ENCODE peak calls at places on chromosome 5, in eight cellular contexts. W is posterior cingulate gyrus; I is cardiac muscle cell; K is activated CD8-positive, alpha-beta T cell treated with anti-CD3 and anti-CD28 coated beads for 36 hours; H is activated CD4-positive, alpha-beta T cell treated with anti-CD3 and anti-CD28 coated beads, Interleukin-2, amount 50 U/mL, for 1 hour; V is stimulated activated naive CD4-positive, alpha-beta T cell; Y is endothelial cell; A is mammary epithelial cell. P is an unnamed sample.

GRCh38 chr5:127040779-127041520 is 10.6 kb upstream of the MARCHF3 start:
- DNase-seq in W (no peak), K (no peak), V (no peak), I (peak; percentile 32), A (peak; percentile 87), Y (no peak), H (no peak), P (peak; percentile 56)

GRCh38 chr5:141909212-141909611 is 14.5 kb upstream of the DELE1 start:
- DNase-seq in W (no peak), V (no peak), Y (no peak), I (no peak), A (no peak), H (no peak), K (no peak), P (no peak)

GRCh38 chr5:39980056-39980455 is 555.3 kb upstream of the DAB2 start:
- DNase-seq in A (peak; percentile 7), Y (no peak), I (no peak), H (no peak), W (no peak), V (no peak), K (no peak), P (no peak)

GRCh38 chr5:80569086-80569960 is 757 bp downstream of the ANKRD34B start:
- DNase-seq in K (peak; percentile 4), A (no peak), W (no peak), I (no peak), Y (peak; percentile 19), V (no peak), H (no peak), P (no peak)

GRCh38 chr5:159630545-159630944 is 285.7 kb upstream of the ADRA1B start:
- DNase-seq in H (no peak), K (no peak), A (no peak), W (no peak), V (no peak), Y (no peak), I (no peak), P (no peak)

GRCh38 chr5:41250351-41250987 is 37.1 kb upstream of the C6 start:
- DNase-seq in W (no peak), V (no peak), Y (no peak), H (no peak), I (no peak), A (no peak), K (no peak), P (no peak)

GRCh38 chr5:132840896-132841818 is 10.7 kb upstream of the SHROOM1 start:
- DNase-seq in I (peak; percentile 65), V (no peak), A (peak; percentile 74), H (no peak), Y (no peak), W (no peak), K (no peak), P (peak; percentile 59)

GRCh38 chr5:127923804-127924570 is 159.6 kb upstream of the SLC12A2 start:
- DNase-seq in I (no peak), H (no peak), V (no peak), W (no peak), K (no peak), A (peak; percentile 72), Y (no peak), P (no peak)

GRCh38 chr5:180313677-180314076 is 21.8 kb upstream of the MAPK9 start:
- DNase-seq in H (peak; percentile 26), I (no peak), K (peak; percentile 46), Y (peak; percentile 59), V (no peak), W (peak; percentile 77), A (no peak), P (peak; percentile 55)

GRCh38 chr5:135225856-135226560 is 173.0 kb downstream of the MACROH2A1 start:
- DNase-seq in K (no peak), Y (no peak), V (no peak), W (no peak), H (no peak), A (no peak), I (peak; percentile 34), P (no peak)

GRCh38 chr5:136434795-136435194 is 69.5 kb upstream of the TRPC7 start:
- DNase-seq in K (no peak), Y (no peak), W (no peak), H (no peak), V (no peak), I (no peak), A (no peak), P (no peak)

GRCh38 chr5:150075806-150076205 is 10.5 kb downstream of the CSF1R start:
- DNase-seq in I (no peak), Y (no peak), H (no peak), V (no peak), K (no peak), W (no peak), A (no peak), P (no peak)

GRCh38 chr5:115557667-115558387 is 13.3 kb upstream of the FEM1C start:
- DNase-seq in V (no peak), K (no peak), H (no peak), W (no peak), I (no peak), A (no peak), Y (no peak), P (no peak)

GRCh38 chr5:60945760-60946253 is 802 bp downstream of the NDUFAF2 start:
- DNase-seq in V (peak; percentile 66), Y (no peak), I (peak; percentile 75), W (no peak), A (peak; percentile 55), K (peak; percentile 53), H (no peak), P (peak; percentile 44)

GRCh38 chr5:758698-759053 is 25.9 kb downstream of the ZDHHC11B start:
- DNase-seq in K (no peak), Y (no peak), H (no peak), V (no peak), I (no peak), A (no peak), W (no peak), P (no peak)

GRCh38 chr5:150017606-150018005 is 17.1 kb downstream of the HMGXB3 start:
- DNase-seq in Y (no peak), H (no peak), V (no peak), W (no peak), K (no peak), A (peak; percentile 77), I (no peak), P (peak; percentile 69)

GRCh38 chr5:175902013-175902412 is 30.6 kb downstream of the CPLX2 start:
- DNase-seq in V (no peak), I (no peak), K (no peak), Y (no peak), H (no peak), A (no peak), W (no peak), P (no peak)